ENCODE peak calls at places on chromosomes 5 and 9, in eight cellular contexts. One of them, this sample, is unnamed.

GRCh38 chr5:89917112-89917511 is 492.4 kb downstream of the CETN3 start:
- DNase-seq in left kidney: no peak
- DNase-seq in CD8-positive, alpha-beta memory T cell: no peak
- DNase-seq in AG08396: no peak
- DNase-seq in adipocyte: no peak
- DNase-seq in aorta: no peak
- DNase-seq in natural killer cell: no peak
- DNase-seq in effector memory CD8-positive, alpha-beta T cell: no peak
- DNase-seq in this sample: no peak

GRCh38 chr9:113887436-113887835 is 11.3 kb downstream of the ZNF618 start:
- DNase-seq in left kidney: no peak
- DNase-seq in CD8-positive, alpha-beta memory T cell: no peak
- DNase-seq in AG08396: no peak
- DNase-seq in adipocyte: no peak
- DNase-seq in aorta: no peak
- DNase-seq in natural killer cell: no peak
- DNase-seq in effector memory CD8-positive, alpha-beta T cell: no peak
- DNase-seq in this sample: no peak

GRCh38 chr9:113523421-113524141 is 60.1 kb downstream of the RGS3 start:
- DNase-seq in left kidney: peak
- DNase-seq in CD8-positive, alpha-beta memory T cell: peak
- DNase-seq in AG08396: peak
- DNase-seq in adipocyte: no peak
- DNase-seq in aorta: no peak
- DNase-seq in natural killer cell: peak
- DNase-seq in effector memory CD8-positive, alpha-beta T cell: peak
- DNase-seq in this sample: no peak

GRCh38 chr9:7150153-7150890 is 392.5 kb downstream of the KDM4C start:
- DNase-seq in left kidney: no peak
- DNase-seq in CD8-positive, alpha-beta memory T cell: peak
- DNase-seq in AG08396: no peak
- DNase-seq in adipocyte: no peak
- DNase-seq in aorta: no peak
- DNase-seq in natural killer cell: no peak
- DNase-seq in effector memory CD8-positive, alpha-beta T cell: no peak
- DNase-seq in this sample: no peak

GRCh38 chr9:98556511-98556910 is 152.2 kb downstream of the GABBR2 start:
- DNase-seq in left kidney: no peak
- DNase-seq in CD8-positive, alpha-beta memory T cell: no peak
- DNase-seq in AG08396: no peak
- DNase-seq in adipocyte: no peak
- DNase-seq in aorta: no peak
- DNase-seq in natural killer cell: no peak
- DNase-seq in effector memory CD8-positive, alpha-beta T cell: no peak
- DNase-seq in this sample: no peak

GRCh38 chr5:130333089-130333488 is 428.8 kb downstream of the CHSY3 start:
- DNase-seq in left kidney: no peak
- DNase-seq in CD8-positive, alpha-beta memory T cell: no peak
- DNase-seq in AG08396: peak
- DNase-seq in adipocyte: peak
- DNase-seq in aorta: no peak
- DNase-seq in natural killer cell: no peak
- DNase-seq in effector memory CD8-positive, alpha-beta T cell: no peak
- DNase-seq in this sample: peak

GRCh38 chr5:13552361-13552760 is 392.1 kb downstream of the DNAH5 start:
- DNase-seq in left kidney: no peak
- DNase-seq in CD8-positive, alpha-beta memory T cell: no peak
- DNase-seq in AG08396: no peak
- DNase-seq in adipocyte: no peak
- DNase-seq in aorta: no peak
- DNase-seq in natural killer cell: no peak
- DNase-seq in effector memory CD8-positive, alpha-beta T cell: no peak
- DNase-seq in this sample: no peak

GRCh38 chr5:57442080-57442839 is 40.4 kb downstream of the ACTBL2 start:
- DNase-seq in left kidney: peak
- DNase-seq in CD8-positive, alpha-beta memory T cell: no peak
- DNase-seq in AG08396: peak
- DNase-seq in adipocyte: peak
- DNase-seq in aorta: no peak
- DNase-seq in natural killer cell: no peak
- DNase-seq in effector memory CD8-positive, alpha-beta T cell: no peak
- DNase-seq in this sample: peak

GRCh38 chr5:111066261-111066938 is 5.1 kb upstream of the TSLP start:
- DNase-seq in left kidney: no peak
- DNase-seq in CD8-positive, alpha-beta memory T cell: no peak
- DNase-seq in AG08396: no peak
- DNase-seq in adipocyte: no peak
- DNase-seq in aorta: no peak
- DNase-seq in natural killer cell: no peak
- DNase-seq in effector memory CD8-positive, alpha-beta T cell: no peak
- DNase-seq in this sample: no peak

GRCh38 chr5:81417052-81417451 is 23.1 kb upstream of the ACOT12 start:
- DNase-seq in left kidney: no peak
- DNase-seq in CD8-positive, alpha-beta memory T cell: no peak
- DNase-seq in AG08396: no peak
- DNase-seq in adipocyte: no peak
- DNase-seq in aorta: no peak
- DNase-seq in natural killer cell: no peak
- DNase-seq in effector memory CD8-positive, alpha-beta T cell: no peak
- DNase-seq in this sample: no peak

GRCh38 chr5:172820046-172820767 is 13.8 kb upstream of the ERGIC1 start:
- DNase-seq in left kidney: no peak
- DNase-seq in CD8-positive, alpha-beta memory T cell: no peak
- DNase-seq in AG08396: no peak
- DNase-seq in adipocyte: no peak
- DNase-seq in aorta: peak
- DNase-seq in natural killer cell: no peak
- DNase-seq in effector memory CD8-positive, alpha-beta T cell: no peak
- DNase-seq in this sample: no peak

GRCh38 chr9:122394265-122395242 is 23.7 kb downstream of the PTGS1 start:
- DNase-seq in left kidney: no peak
- DNase-seq in CD8-positive, alpha-beta memory T cell: no peak
- DNase-seq in AG08396: peak
- DNase-seq in adipocyte: peak
- DNase-seq in aorta: no peak
- DNase-seq in natural killer cell: no peak
- DNase-seq in effector memory CD8-positive, alpha-beta T cell: no peak
- DNase-seq in this sample: peak

GRCh38 chr5:163434410-163434866 is 3.0 kb upstream of the CCNG1 start:
- DNase-seq in left kidney: no peak
- DNase-seq in CD8-positive, alpha-beta memory T cell: no peak
- DNase-seq in AG08396: no peak
- DNase-seq in adipocyte: no peak
- DNase-seq in aorta: no peak
- DNase-seq in natural killer cell: no peak
- DNase-seq in effector memory CD8-positive, alpha-beta T cell: no peak
- DNase-seq in this sample: no peak

GRCh38 chr5:89106479-89106878 is 223.5 kb upstream of the MEF2C start:
- DNase-seq in left kidney: no peak
- DNase-seq in CD8-positive, alpha-beta memory T cell: no peak
- DNase-seq in AG08396: no peak
- DNase-seq in adipocyte: no peak
- DNase-seq in aorta: no peak
- DNase-seq in natural killer cell: no peak
- DNase-seq in effector memory CD8-positive, alpha-beta T cell: no peak
- DNase-seq in this sample: no peak

GRCh38 chr5:147407094-147407681 is 102.7 kb downstream of the DPYSL3 start:
- DNase-seq in left kidney: no peak
- DNase-seq in CD8-positive, alpha-beta memory T cell: no peak
- DNase-seq in AG08396: peak
- DNase-seq in adipocyte: no peak
- DNase-seq in aorta: peak
- DNase-seq in natural killer cell: no peak
- DNase-seq in effector memory CD8-positive, alpha-beta T cell: no peak
- DNase-seq in this sample: peak

GRCh38 chr9:93390953-93391515 is 60.5 kb upstream of the FAM120A start:
- DNase-seq in left kidney: peak
- DNase-seq in CD8-positive, alpha-beta memory T cell: no peak
- DNase-seq in AG08396: no peak
- DNase-seq in adipocyte: no peak
- DNase-seq in aorta: no peak
- DNase-seq in natural killer cell: no peak
- DNase-seq in effector memory CD8-positive, alpha-beta T cell: no peak
- DNase-seq in this sample: no peak

GRCh38 chr9:108904161-108904560 is 29.8 kb downstream of the ELP1 start:
- DNase-seq in left kidney: no peak
- DNase-seq in CD8-positive, alpha-beta memory T cell: no peak
- DNase-seq in AG08396: no peak
- DNase-seq in adipocyte: no peak
- DNase-seq in aorta: no peak
- DNase-seq in natural killer cell: no peak
- DNase-seq in effector memory CD8-positive, alpha-beta T cell: no peak
- DNase-seq in this sample: no peak

GRCh38 chr9:134642385-134643181 is 980 bp downstream of the COL5A1 start:
- DNase-seq in left kidney: peak
- DNase-seq in CD8-positive, alpha-beta memory T cell: no peak
- DNase-seq in AG08396: peak
- DNase-seq in adipocyte: peak
- DNase-seq in aorta: peak
- DNase-seq in natural killer cell: no peak
- DNase-seq in effector memory CD8-positive, alpha-beta T cell: no peak
- DNase-seq in this sample: peak

GRCh38 chr9:21919377-21920362 is 74.5 kb downstream of the CDKN2A start:
- DNase-seq in left kidney: peak
- DNase-seq in CD8-positive, alpha-beta memory T cell: peak
- DNase-seq in AG08396: peak
- DNase-seq in adipocyte: peak
- DNase-seq in aorta: no peak
- DNase-seq in natural killer cell: no peak
- DNase-seq in effector memory CD8-positive, alpha-beta T cell: peak
- DNase-seq in this sample: peak

GRCh38 chr9:79638806-79639205 is 67.0 kb downstream of the TLE4 start:
- DNase-seq in left kidney: no peak
- DNase-seq in CD8-positive, alpha-beta memory T cell: no peak
- DNase-seq in AG08396: no peak
- DNase-seq in adipocyte: no peak
- DNase-seq in aorta: no peak
- DNase-seq in natural killer cell: no peak
- DNase-seq in effector memory CD8-positive, alpha-beta T cell: no peak
- DNase-seq in this sample: no peak

GRCh38 chr5:176700239-176700847 is 53.1 kb downstream of the TSPAN17 start:
- DNase-seq in left kidney: peak
- DNase-seq in CD8-positive, alpha-beta memory T cell: no peak
- DNase-seq in AG08396: no peak
- DNase-seq in adipocyte: no peak
- DNase-seq in aorta: no peak
- DNase-seq in natural killer cell: no peak
- DNase-seq in effector memory CD8-positive, alpha-beta T cell: no peak
- DNase-seq in this sample: no peak

GRCh38 chr9:89593776-89594427 is 10.9 kb upstream of the GADD45G start:
- DNase-seq in left kidney: peak
- DNase-seq in CD8-positive, alpha-beta memory T cell: peak
- DNase-seq in AG08396: peak
- DNase-seq in adipocyte: peak
- DNase-seq in aorta: no peak
- DNase-seq in natural killer cell: peak
- DNase-seq in effector memory CD8-positive, alpha-beta T cell: peak
- DNase-seq in this sample: no peak

GRCh38 chr5:74636149-74636548 is 4.4 kb downstream of the ENC1 start:
- DNase-seq in left kidney: no peak
- DNase-seq in CD8-positive, alpha-beta memory T cell: no peak
- DNase-seq in AG08396: no peak
- DNase-seq in adipocyte: no peak
- DNase-seq in aorta: no peak
- DNase-seq in natural killer cell: no peak
- DNase-seq in effector memory CD8-positive, alpha-beta T cell: no peak
- DNase-seq in this sample: no peak

GRCh38 chr5:31047007-31047406 is 146.5 kb upstream of the CDH6 start:
- DNase-seq in left kidney: no peak
- DNase-seq in CD8-positive, alpha-beta memory T cell: no peak
- DNase-seq in AG08396: no peak
- DNase-seq in adipocyte: no peak
- DNase-seq in aorta: no peak
- DNase-seq in natural killer cell: no peak
- DNase-seq in effector memory CD8-positive, alpha-beta T cell: no peak
- DNase-seq in this sample: no peak

This sample was measured in AG10803.